ENCODE peak calls at places on chromosomes 7 and 10, in seven cellular contexts. Z is GM18507; H is HFFc6; N is naive thymus-derived CD8-positive, alpha-beta T cell; Y is AG09309; K is activated naive CD4-positive, alpha-beta T cell treated with anti-CD3 and anti-CD28 coated beads, Interleukin-2, amount 10 ng/mL, durations not matched to agents 7 days and 5 days; C is activated CD4-positive, alpha-beta T cell treated with anti-CD3 and anti-CD28 coated beads, Interleukin-2, amount 10 ng/mL, durations not matched to agents 7 days and 5 days. F is an unnamed sample.

GRCh38 chr10:21907436-21907835 is 96.1 kb downstream of the DNAJC1 start:
- DNase-seq in K (no peak), Z (no peak), H (no peak), N (no peak), C (no peak), Y (no peak), F (no peak)

GRCh38 chr10:30002438-30003266 is 56.7 kb downstream of the JCAD start:
- DNase-seq in K (peak), N (peak), H (peak), C (peak), Y (no peak), Z (peak), F (no peak)

GRCh38 chr7:40436761-40437160 is 302.0 kb downstream of the SUGCT start:
- DNase-seq in K (no peak), Y (no peak), C (no peak), H (no peak), N (no peak), Z (no peak), F (no peak)

GRCh38 chr7:29189743-29190201 is 4.8 kb upstream of the CHN2 start:
- DNase-seq in Z (peak), Y (no peak), N (peak), C (peak), K (peak), H (no peak), F (no peak)

GRCh38 chr10:78290131-78290750 is 256.6 kb downstream of the RPS24 start:
- DNase-seq in Y (no peak), H (no peak), K (no peak), C (no peak), Z (no peak), N (no peak), F (no peak)

GRCh38 chr10:117477241-117477947 is 65.2 kb upstream of the EMX2 start:
- DNase-seq in N (no peak), C (no peak), Y (no peak), Z (no peak), H (no peak), K (no peak), F (no peak)

GRCh38 chr10:122707535-122707934 is 7.9 kb upstream of the C10orf120 start:
- DNase-seq in K (no peak), H (no peak), Y (no peak), N (no peak), Z (no peak), C (no peak), F (no peak)

GRCh38 chr7:148954766-148955165 is 70.7 kb upstream of the EZH2 start:
- DNase-seq in H (no peak), K (no peak), C (no peak), Y (no peak), Z (no peak), N (no peak), F (no peak)

GRCh38 chr10:18400201-18400910 is 251.0 kb downstream of the NSUN6 start:
- DNase-seq in K (no peak), H (no peak), Z (no peak), Y (no peak), N (no peak), C (peak), F (no peak)

F was measured in naive B cell.